ENCODE peak calls at places on chromosomes 6 and 20, in ten cellular contexts. F is CD8-positive, alpha-beta T cell; P is stomach; J is tibial artery; A is tibial nerve; O is SK-N-SH; B is astrocyte; V is transverse colon; Z is gastrocnemius medialis; I is heart right ventricle. T is an unnamed sample.

GRCh38 chr20:911882-912600 is 4.1 kb downstream of the ANGPT4 start:
- DNase-seq in V (no peak), F (no peak), A (no peak), Z (no peak), I (no peak), B (no peak), O (no peak), P (no peak), J (no peak), T (no peak)

GRCh38 chr6:11263185-11263817 is 30.8 kb upstream of the NEDD9 start:
- DNase-seq in J (peak; percentile 63), P (peak; percentile 75), I (peak; percentile 79), O (no peak), F (no peak), A (peak; percentile 52), V (peak; percentile 61), Z (no peak), B (peak; percentile 80), T (peak; percentile 90)

GRCh38 chr6:169961772-169962561 is 210.5 kb downstream of the ERMARD start:
- DNase-seq in A (no peak), V (peak; percentile 21), I (peak; percentile 40), J (peak; percentile 17), B (no peak), Z (no peak), P (peak; percentile 24), F (peak; percentile 27), O (peak; percentile 32), T (peak; percentile 6)

GRCh38 chr6:141354191-141354950 is 778.4 kb upstream of the GJE1 start:
- DNase-seq in V (no peak), F (no peak), P (no peak), I (no peak), Z (no peak), A (no peak), O (no peak), B (no peak), J (no peak), T (no peak)

GRCh38 chr6:68443704-68444103 is 191.4 kb upstream of the ADGRB3 start:
- DNase-seq in J (no peak), P (no peak), O (no peak), A (no peak), B (no peak), Z (no peak), F (no peak), V (no peak), I (no peak), T (no peak)

GRCh38 chr6:144681334-144681733 is 396.2 kb downstream of the UTRN start:
- DNase-seq in V (no peak), Z (no peak), P (no peak), O (no peak), I (no peak), A (no peak), B (no peak), J (no peak), F (no peak), T (no peak)

GRCh38 chr6:71488186-71488585 is 199.6 kb downstream of the OGFRL1 start:
- DNase-seq in A (no peak), P (no peak), I (no peak), Z (no peak), B (no peak), V (no peak), O (no peak), F (no peak), J (no peak), T (no peak)

GRCh38 chr20:43570496-43570895 is 11.7 kb downstream of the SGK2 start:
- DNase-seq in Z (no peak), O (no peak), P (no peak), B (no peak), I (no peak), F (no peak), V (peak; percentile 69), A (no peak), J (no peak), T (no peak)

GRCh38 chr6:131744888-131745287 is 34.1 kb upstream of the CTAGE9 start:
- DNase-seq in F (no peak), V (no peak), Z (no peak), I (no peak), A (no peak), J (no peak), B (no peak), O (no peak), P (no peak), T (no peak)

GRCh38 chr20:9218412-9219001 is 149.6 kb downstream of the PLCB4 start:
- DNase-seq in I (no peak), A (no peak), J (no peak), P (no peak), V (no peak), O (no peak), F (no peak), B (peak; percentile 67), Z (no peak), T (no peak)

GRCh38 chr6:34418367-34418766 is 7.5 kb downstream of the RPS10 start:
- DNase-seq in J (no peak), V (no peak), O (no peak), Z (no peak), F (no peak), A (no peak), B (no peak), P (no peak), I (no peak), T (no peak)

GRCh38 chr20:62063981-62064787 is 1.5 kb downstream of the TAF4 start:
- DNase-seq in I (peak; percentile 23), F (no peak), A (no peak), V (peak; percentile 59), O (peak; percentile 72), P (peak; percentile 72), B (no peak), J (no peak), Z (no peak), T (peak; percentile 66)

DNA sequence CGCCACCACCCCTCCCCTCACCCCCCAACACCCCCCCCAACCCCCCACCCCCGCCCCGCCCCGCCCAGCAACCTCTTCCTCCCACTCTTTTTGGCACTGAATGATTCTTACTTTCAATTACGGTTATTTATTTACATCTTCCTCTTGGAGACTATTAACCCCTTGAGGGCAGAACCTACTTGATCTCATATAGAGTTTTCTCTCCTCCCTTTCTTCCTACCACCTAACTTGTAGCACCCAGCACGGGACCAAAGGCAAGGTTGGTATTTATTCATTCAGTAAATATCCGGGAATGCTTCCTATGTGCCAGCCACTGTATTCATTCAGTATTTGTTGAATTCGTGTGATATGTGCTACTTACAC is 1.2 kb upstream of the CNKSR3 start:
- DNase-seq in O (no peak), V (no peak), P (no peak), B (no peak), I (no peak), Z (no peak), F (no peak), A (no peak), J (no peak), T (no peak)
- H3K27ac ChIP-seq in O (no peak overlapping the region), V (peak overlapping the region; percentile 96), P (peak overlapping the region; percentile 96), B (no peak overlapping the region), I (no peak overlapping the region), Z (no peak overlapping the region), F (no peak overlapping the region), A (peak overlapping the region; percentile 96), J (peak overlapping the region; percentile 93), T (peak overlapping the region; percentile 93)

DNA sequence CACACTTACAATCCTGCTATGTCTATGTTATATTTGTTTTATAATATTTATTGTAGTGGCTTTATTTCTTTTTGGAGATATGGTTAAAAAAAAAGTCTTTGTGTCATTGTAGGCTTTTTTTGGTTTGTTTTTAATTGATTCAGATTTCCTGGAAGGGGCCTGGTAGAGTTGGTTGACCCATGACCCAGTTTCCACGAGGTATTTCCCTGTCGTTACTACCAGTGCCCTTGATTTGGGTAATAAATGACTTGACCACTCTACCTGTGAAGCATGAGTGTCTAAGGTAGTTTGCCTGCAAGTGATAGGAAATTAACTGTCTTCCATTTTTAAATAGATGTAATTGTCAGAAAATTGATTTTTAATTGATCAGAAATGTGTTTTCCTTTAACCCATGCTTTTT is 121.0 kb downstream of the JARID2 start:
- DNase-seq in I (no peak), V (no peak), J (no peak), Z (no peak), A (no peak), O (no peak), B (no peak), P (no peak), F (no peak), T (no peak)
- H3K4me1 ChIP-seq in I (peaks cover 79% of the 10 kb centered on the region), V (peaks cover 57% of the 10 kb centered on the region), J (peaks cover 23% of the 10 kb centered on the region), Z (peaks cover 87% of the 10 kb centered on the region), A (peaks cover 17% of the 10 kb centered on the region), O (peaks cover 51% of the 10 kb centered on the region), B (peaks cover 13% of the 10 kb centered on the region), P (peaks cover 28% of the 10 kb centered on the region), F (peaks cover 45% of the 10 kb centered on the region), T (no peaks in the 10 kb centered on the region)

DNA sequence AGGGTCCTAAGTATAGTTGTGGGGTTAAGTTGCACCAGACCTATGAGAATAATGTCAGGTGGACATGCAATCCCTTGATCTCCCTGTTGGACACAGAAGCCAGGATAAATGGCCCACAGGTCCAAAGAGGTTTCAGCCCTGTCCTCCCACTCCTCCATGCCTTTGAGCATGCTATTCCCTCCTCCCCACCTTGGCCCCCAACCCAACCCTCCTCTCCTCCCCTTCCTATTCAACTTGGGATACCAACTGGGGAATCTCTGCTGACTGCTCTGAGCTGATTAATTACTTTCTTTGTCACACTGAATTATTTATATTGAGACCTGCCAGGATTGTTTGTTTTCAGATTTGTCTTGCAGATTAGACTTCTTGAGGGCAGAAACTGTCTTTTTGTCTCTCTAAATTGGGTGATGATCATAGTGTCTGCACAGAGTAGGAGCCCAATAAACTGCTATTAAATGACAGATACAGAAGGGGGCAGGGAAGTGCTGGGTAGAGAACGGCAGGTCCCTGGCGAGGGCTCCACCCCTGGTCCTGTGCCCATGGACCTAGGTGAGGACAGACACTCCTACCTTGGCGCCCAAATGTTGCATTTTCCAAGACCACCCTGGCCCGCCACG is 120.9 kb downstream of the UNC5CL start:
- DNase-seq in P (no peak), V (no peak), O (no peak), A (no peak), B (no peak), J (no peak), Z (no peak), F (no peak), I (no peak), T (no peak)
- TF ChIP-seq CTCF in P (no peak), V (no peak), O (no peak), A (no peak), B (no peak), J (no peak), Z (no peak), F (no peak), I (no peak), T (no peak)

GRCh38 chr6:1839315-1839714 is 229.6 kb downstream of the FOXC1 start:
- DNase-seq in Z (no peak), I (no peak), B (no peak), V (no peak), F (no peak), O (no peak), P (no peak), A (no peak), J (no peak), T (no peak)
- H3K27ac ChIP-seq in Z (no peak overlapping the region), I (no peak overlapping the region), B (no peak overlapping the region), V (no peak overlapping the region), F (no peak overlapping the region), O (no peak overlapping the region), P (no peak overlapping the region), A (no peak overlapping the region), J (peak overlapping the region; percentile 72), T (no peak overlapping the region)

GRCh38 chr6:37793067-37793466 is 26.5 kb upstream of the ZFAND3 start:
- DNase-seq in I (no peak), O (no peak), Z (no peak), B (no peak), J (no peak), F (no peak), V (no peak), A (no peak), P (no peak), T (peak; percentile 60)
- H3K4me1 ChIP-seq in I (peaks cover 13% of the 10 kb centered on the region), O (no peaks in the 10 kb centered on the region), Z (peaks cover 40% of the 10 kb centered on the region), B (peaks cover 15% of the 10 kb centered on the region), J (peaks cover 14% of the 10 kb centered on the region), F (peaks cover 7% of the 10 kb centered on the region), V (peaks cover 8% of the 10 kb centered on the region), A (peaks cover 8% of the 10 kb centered on the region), P (peaks cover 10% of the 10 kb centered on the region), T (peaks cover 10% of the 10 kb centered on the region)